ENCODE peak calls at places on chromosome 3, in four cellular contexts. I, K, P and J are unnamed samples.
A peak's percentile ranks its signal among the peaks of the same experiment; 100 is the strongest.

GRCh38 chr3:144923051-144923450 is 951.4 kb downstream of the DIPK2A start:
- DNase-seq in P (no peak), K (no peak), I (no peak), J (no peak)

GRCh38 chr3:70824078-70824477 is 511.6 kb upstream of the MDFIC2 start:
- DNase-seq in I (no peak), K (no peak), P (no peak), J (no peak)

GRCh38 chr3:71189480-71189879 is 394.0 kb downstream of the FOXP1 start:
- DNase-seq in K (no peak), I (no peak), P (no peak), J (no peak)

GRCh38 chr3:49454457-49454856 is 15.6 kb upstream of the DAG1 start:
- DNase-seq in P (peak; percentile 25), K (no peak), I (peak; percentile 66), J (peak; percentile 76)

GRCh38 chr3:8001712-8002111 is 499.9 kb upstream of the LMCD1 start:
- DNase-seq in K (no peak), I (no peak), P (no peak), J (no peak)

GRCh38 chr3:48686538-48687219 is 964 bp upstream of the NCKIPSD start:
- DNase-seq in I (no peak), K (no peak), P (no peak), J (no peak)

GRCh38 chr3:13621381-13622221 is 72.7 kb downstream of the FBLN2 start:
- DNase-seq in K (no peak), P (no peak), I (no peak), J (no peak)

GRCh38 chr3:150564243-150564642 is 17.7 kb downstream of the EIF2A start:
- DNase-seq in P (no peak), K (no peak), I (no peak), J (no peak)

GRCh38 chr3:138974467-138974866 is 27.4 kb downstream of the FOXL2NB start:
- DNase-seq in K (no peak), P (no peak), I (no peak), J (no peak)

GRCh38 chr3:176839447-176839846 is 357.8 kb downstream of the TBL1XR1 start:
- DNase-seq in K (no peak), I (no peak), P (no peak), J (no peak)

GRCh38 chr3:160196511-160197104 is 28.6 kb upstream of the C3orf80 start:
- DNase-seq in P (no peak), I (no peak), K (no peak), J (no peak)

GRCh38 chr3:158801696-158802398 is at the start of gene MFSD1:
- DNase-seq in K (peak; percentile 43), I (peak; percentile 80), P (peak; percentile 92), J (peak; percentile 86)

GRCh38 chr3:78645628-78646310 is 1122.0 kb downstream of the ROBO1 start:
- DNase-seq in P (peak; percentile 32), I (peak; percentile 78), K (peak; percentile 39), J (no peak)

GRCh38 chr3:7813412-7813811 is 688.2 kb upstream of the LMCD1 start:
- DNase-seq in I (no peak), P (no peak), K (no peak), J (no peak)

GRCh38 chr3:157533298-157533870 is 30.2 kb upstream of the VEPH1 start:
- DNase-seq in I (no peak), P (no peak), K (no peak), J (no peak)

GRCh38 chr3:100260081-100260684 is 609 bp upstream of the TBC1D23 start:
- DNase-seq in I (peak; percentile 35), P (peak; percentile 29), K (no peak), J (peak; percentile 50)

GRCh38 chr3:20056727-20057611 is 16.7 kb downstream of the KAT2B start:
- DNase-seq in K (no peak), I (no peak), P (no peak), J (no peak)

GRCh38 chr3:94066829-94067470 is 4.1 kb downstream of the NSUN3 start:
- DNase-seq in P (no peak), I (no peak), K (no peak), J (no peak)

GRCh38 chr3:186340211-186340610 is 21.8 kb downstream of the DGKG start:
- DNase-seq in I (no peak), K (no peak), P (no peak), J (no peak)

GRCh38 chr3:24447836-24448235 is 46.8 kb downstream of the THRB start:
- DNase-seq in I (no peak), P (no peak), K (no peak), J (no peak)

GRCh38 chr3:191131305-191131704 is 67.7 kb upstream of the OSTN start:
- DNase-seq in P (no peak), I (peak; percentile 17), K (no peak), J (no peak)

GRCh38 chr3:175002732-175003143 is 143.6 kb downstream of the NAALADL2 start:
- DNase-seq in K (no peak), P (no peak), I (no peak), J (no peak)

GRCh38 chr3:174855002-174855401 is 4.1 kb upstream of the NAALADL2 start:
- DNase-seq in K (no peak), P (no peak), I (no peak), J (no peak)

GRCh38 chr3:121718205-121718846 is 31.2 kb downstream of the GOLGB1 start:
- DNase-seq in P (no peak), K (no peak), I (no peak), J (no peak)

GRCh38 chr3:123936400-123936799 is 24.6 kb downstream of the CCDC14 start:
- DNase-seq in I (no peak), K (no peak), P (no peak), J (no peak)

GRCh38 chr3:178485756-178486155 is 50.5 kb upstream of the KCNMB2 start:
- DNase-seq in I (no peak), K (no peak), P (no peak), J (no peak)

GRCh38 chr3:79618883-79619282 is 148.9 kb downstream of the ROBO1 start:
- DNase-seq in I (no peak), P (no peak), K (no peak), J (peak; percentile 13)

GRCh38 chr3:12224181-12225147 is 64.4 kb upstream of the PPARG start:
- DNase-seq in I (peak; percentile 46), P (no peak), K (no peak), J (peak; percentile 12)
- TF ChIP-seq NR2C2 in I (no peak), P (no peak), K (no peak), J (no peak)

DNA sequence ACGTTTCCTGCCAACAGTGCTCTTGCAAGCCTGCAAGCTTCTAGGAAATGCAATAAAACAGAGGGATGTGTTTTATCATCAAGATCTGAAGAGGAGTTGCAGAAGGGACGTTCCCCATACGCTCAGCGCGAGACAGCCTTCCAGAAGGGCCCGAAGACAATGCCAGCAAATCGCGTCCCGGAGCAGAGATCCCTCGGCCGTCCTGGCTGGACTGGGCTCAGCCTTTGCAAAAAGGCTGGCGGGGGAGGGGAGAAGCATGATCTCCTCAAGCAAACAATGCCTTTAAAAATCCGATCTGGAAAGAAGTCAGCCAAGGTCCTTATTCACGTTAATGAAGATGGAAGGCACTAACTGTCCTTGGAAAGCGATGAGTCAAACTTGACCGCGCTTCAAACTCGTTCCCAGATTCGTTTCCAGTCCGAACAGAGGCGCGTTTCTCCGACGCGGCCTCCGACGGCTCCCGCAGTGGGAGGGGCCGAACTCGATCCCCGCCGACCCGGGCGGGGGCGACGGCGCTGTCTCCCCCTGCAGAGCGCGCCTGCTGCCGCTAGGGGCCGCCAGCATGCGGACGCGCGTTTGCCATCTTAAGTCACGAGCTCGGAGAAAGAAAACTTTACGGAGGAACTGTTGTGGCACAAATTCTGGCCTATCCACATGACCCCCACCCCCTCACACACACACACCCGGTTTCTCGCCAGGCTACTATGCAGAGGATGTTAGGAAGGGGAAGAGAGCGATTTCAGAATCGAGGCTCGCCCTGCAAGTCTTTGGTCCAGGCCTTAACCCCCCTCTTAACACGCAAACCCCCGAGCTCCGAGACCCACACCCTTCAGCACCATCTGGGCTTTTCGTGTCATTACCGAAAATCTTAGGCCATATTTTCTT is 5.5 kb downstream of the BCL6 start:
- DNase-seq in P (peak; percentile 82), I (no peak), K (no peak), J (peak; percentile 85)
- TF ChIP-seq NR2C2 in P (peak; percentile 50), I (no peak), K (no peak), J (no peak)

GRCh38 chr3:37988931-37989525 is 1.6 kb upstream of the VILL start:
- DNase-seq in K (no peak), I (no peak), P (no peak), J (no peak)

GRCh38 chr3:37987315-37987697 is 3.3 kb upstream of the VILL start:
- DNase-seq in K (no peak), I (no peak), P (peak; percentile 50), J (no peak)

GRCh38 chr3:37985637-37986320 is 4.8 kb upstream of the VILL start:
- DNase-seq in P (no peak), K (no peak), I (no peak), J (no peak)

GRCh38 chr3:37986479-37987314 is 3.9 kb upstream of the VILL start:
- DNase-seq in K (no peak), I (peak; percentile 81), P (peak; percentile 98), J (no peak)

DNA sequence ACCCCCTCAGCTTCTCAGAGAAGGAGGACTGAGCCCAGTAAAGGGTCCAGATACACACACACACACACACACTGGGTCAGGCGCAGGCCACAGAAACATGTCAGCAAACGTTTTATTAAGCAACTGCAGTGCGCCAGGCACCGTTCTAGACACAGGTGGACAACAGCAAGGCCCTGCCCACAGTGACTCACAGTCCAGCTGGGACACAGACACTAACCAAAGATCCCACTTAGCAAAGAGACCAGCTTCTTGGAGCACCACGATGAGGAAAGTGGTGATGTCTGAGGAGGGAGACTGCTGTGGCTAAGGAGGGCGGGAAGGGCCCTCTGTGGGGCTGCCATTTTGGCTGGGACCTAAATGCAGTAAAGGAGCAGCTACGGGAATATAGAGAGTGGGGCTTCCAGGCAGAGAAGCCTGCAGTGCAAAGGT is 2.8 kb upstream of the VILL start:
- DNase-seq in I (no peak), K (no peak), P (no peak), J (no peak)
- TF ChIP-seq NR2C2 in I (no peak), K (no peak), P (no peak), J (no peak)

GRCh38 chr3:128455116-128455515 is 11.6 kb downstream of the DNAJB8 start:
- DNase-seq in K (no peak), I (no peak), P (no peak), J (no peak)

GRCh38 chr3:128454310-128454618 is 12.4 kb downstream of the DNAJB8 start:
- DNase-seq in K (no peak), P (no peak), I (no peak), J (no peak)

GRCh38 chr3:128452120-128452519 is 14.6 kb downstream of the DNAJB8 start:
- DNase-seq in K (no peak), I (no peak), P (no peak), J (no peak)

GRCh38 chr3:128452678-128453275 is 13.9 kb downstream of the DNAJB8 start:
- DNase-seq in K (no peak), I (no peak), P (no peak), J (no peak)

DNA sequence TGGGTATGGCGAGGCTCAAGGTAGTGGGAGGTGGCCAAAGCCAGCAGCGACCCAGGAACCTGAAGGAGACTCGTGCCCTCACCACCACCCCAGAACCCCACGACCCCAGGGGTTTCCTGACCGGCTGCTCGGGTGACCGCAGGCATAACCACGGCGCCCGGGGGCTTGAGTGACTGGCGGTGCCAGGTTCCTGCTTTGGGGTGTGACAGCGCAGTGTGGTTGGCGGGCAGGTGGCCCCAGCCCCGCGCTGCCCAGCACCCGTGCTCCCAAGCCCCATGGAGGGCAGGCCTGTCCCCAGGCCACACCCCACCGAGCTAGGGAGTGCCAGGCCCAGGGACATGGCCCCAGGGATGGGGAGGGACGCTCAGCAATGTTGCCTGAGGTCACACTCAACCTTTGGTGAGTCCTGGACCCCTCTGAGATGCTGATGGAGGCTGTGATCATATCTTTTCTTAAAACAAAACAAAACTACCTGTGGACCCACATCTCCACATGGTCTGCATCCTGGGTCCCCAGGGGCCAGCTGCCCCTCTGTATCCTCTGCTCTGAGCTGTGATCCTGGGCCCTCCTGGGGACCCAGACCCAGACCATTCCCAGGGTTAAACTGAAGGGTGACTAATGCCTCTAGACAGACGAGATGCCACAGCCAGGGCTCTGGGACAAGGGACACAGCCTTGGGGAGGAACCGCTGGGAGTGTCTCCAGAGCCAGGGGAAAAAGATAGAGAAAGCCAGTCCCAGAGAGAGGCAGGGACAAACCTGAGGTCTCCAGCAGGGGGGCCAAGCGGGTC is 13.0 kb downstream of the DNAJB8 start:
- DNase-seq in P (no peak), I (no peak), K (no peak), J (no peak)
- TF ChIP-seq NR2C2 in P (no peak), I (no peak), K (no peak), J (no peak)